ENCODE peak calls at places on chromosomes 12 and 14, in eight cellular contexts. J is psoas muscle, U is right atrium auricular region, S is A549, C is AG04450, E is left ventricle myocardium inferior, L is astrocyte, X is cardiac muscle cell. W is an unnamed sample.

GRCh38 chr12:109604902-109605536 is 31.4 kb downstream of the MVK start:
- DNase-seq in J (no peak), U (no peak), S (no peak), C (no peak), E (no peak), L (no peak), X (peak; percentile 26), W (no peak)

GRCh38 chr12:106357549-106358409 is at the start of gene POLR3B:
- DNase-seq in J (peak; percentile 96), U (peak; percentile 96), S (peak; percentile 98), C (peak; percentile 92), E (peak; percentile 95), L (peak; percentile 90), X (peak; percentile 95), W (peak; percentile 98)

GRCh38 chr12:6084261-6084968 is 40.1 kb downstream of the VWF start:
- DNase-seq in J (peak; percentile 14), U (no peak), S (peak; percentile 57), C (no peak), E (no peak), L (peak; percentile 71), X (peak; percentile 46), W (no peak)

GRCh38 chr14:76133103-76133502 is 18.6 kb upstream of the GPATCH2L start:
- DNase-seq in J (no peak), U (no peak), S (peak; percentile 16), C (no peak), E (no peak), L (no peak), X (peak; percentile 70), W (no peak)

GRCh38 chr14:60652674-60653387 is 3.6 kb upstream of the SIX1 start:
- DNase-seq in J (no peak), U (no peak), S (no peak), C (no peak), E (no peak), L (no peak), X (no peak), W (no peak)

GRCh38 chr12:57470286-57470969 is 9.2 kb downstream of the ARHGAP9 start:
- DNase-seq in J (no peak), U (no peak), S (no peak), C (no peak), E (no peak), L (no peak), X (no peak), W (no peak)

GRCh38 chr12:129300011-129300410 is 446.7 kb downstream of the GLT1D1 start:
- DNase-seq in J (no peak), U (no peak), S (no peak), C (no peak), E (no peak), L (no peak), X (no peak), W (no peak)

GRCh38 chr14:37834275-37834674 is 238.8 kb downstream of the TTC6 start:
- DNase-seq in J (no peak), U (no peak), S (no peak), C (no peak), E (no peak), L (no peak), X (no peak), W (no peak)

GRCh38 chr12:51388066-51388799 is 3.0 kb downstream of the GALNT6 start:
- DNase-seq in J (no peak), U (no peak), S (peak; percentile 31), C (no peak), E (no peak), L (peak; percentile 20), X (no peak), W (no peak)

GRCh38 chr12:116864371-116865160 is 16.7 kb downstream of the HRK start:
- DNase-seq in J (no peak), U (no peak), S (peak; percentile 53), C (peak; percentile 42), E (no peak), L (peak; percentile 87), X (no peak), W (peak; percentile 56)

GRCh38 chr14:70665448-70666363 is 24.0 kb downstream of the TTC9 start:
- DNase-seq in J (no peak), U (no peak), S (peak; percentile 43), C (no peak), E (no peak), L (no peak), X (no peak), W (no peak)

GRCh38 chr12:39230086-39230485 is 212.8 kb downstream of the KIF21A start:
- DNase-seq in J (no peak), U (no peak), S (peak; percentile 12), C (no peak), E (no peak), L (peak; percentile 82), X (no peak), W (no peak)

GRCh38 chr12:54463034-54463433 is 10.4 kb downstream of the GTSF1 start:
- DNase-seq in J (peak; percentile 65), U (peak; percentile 79), S (peak; percentile 24), C (no peak), E (peak; percentile 29), L (peak; percentile 16), X (no peak), W (no peak)

GRCh38 chr12:120983759-120984158 is 5.4 kb downstream of the HNF1A start:
- DNase-seq in J (no peak), U (no peak), S (peak; percentile 59), C (no peak), E (no peak), L (no peak), X (no peak), W (no peak)

GRCh38 chr12:15220961-15221885 is at the start of gene RERG:
- DNase-seq in J (peak; percentile 85), U (peak; percentile 84), S (peak; percentile 78), C (peak; percentile 34), E (peak; percentile 80), L (peak; percentile 46), X (peak; percentile 94), W (peak; percentile 84)

GRCh38 chr12:103780093-103780440 is 61.0 kb downstream of the NT5DC3 start:
- DNase-seq in J (no peak), U (no peak), S (no peak), C (no peak), E (no peak), L (peak; percentile 33), X (no peak), W (no peak)

GRCh38 chr12:47192046-47192445 is 112.3 kb upstream of the AMIGO2 start:
- DNase-seq in J (no peak), U (no peak), S (no peak), C (no peak), E (no peak), L (no peak), X (no peak), W (no peak)

GRCh38 chr12:67161322-67161918 is 107.7 kb upstream of the CAND1 start:
- DNase-seq in J (no peak), U (no peak), S (peak; percentile 51), C (no peak), E (no peak), L (peak; percentile 12), X (peak; percentile 28), W (peak; percentile 63)

GRCh38 chr14:60632257-60632656 is 17.0 kb downstream of the SIX1 start:
- DNase-seq in J (no peak), U (no peak), S (no peak), C (no peak), E (no peak), L (no peak), X (no peak), W (no peak)

GRCh38 chr14:65025818-65026217 is 39.1 kb downstream of the FNTB start:
- DNase-seq in J (no peak), U (no peak), S (no peak), C (no peak), E (no peak), L (no peak), X (no peak), W (no peak)

GRCh38 chr12:26845984-26846383 is 13.0 kb upstream of the ITPR2 start:
- DNase-seq in J (no peak), U (peak; percentile 66), S (no peak), C (peak; percentile 77), E (no peak), L (peak; percentile 97), X (peak; percentile 56), W (peak; percentile 67)

DNA sequence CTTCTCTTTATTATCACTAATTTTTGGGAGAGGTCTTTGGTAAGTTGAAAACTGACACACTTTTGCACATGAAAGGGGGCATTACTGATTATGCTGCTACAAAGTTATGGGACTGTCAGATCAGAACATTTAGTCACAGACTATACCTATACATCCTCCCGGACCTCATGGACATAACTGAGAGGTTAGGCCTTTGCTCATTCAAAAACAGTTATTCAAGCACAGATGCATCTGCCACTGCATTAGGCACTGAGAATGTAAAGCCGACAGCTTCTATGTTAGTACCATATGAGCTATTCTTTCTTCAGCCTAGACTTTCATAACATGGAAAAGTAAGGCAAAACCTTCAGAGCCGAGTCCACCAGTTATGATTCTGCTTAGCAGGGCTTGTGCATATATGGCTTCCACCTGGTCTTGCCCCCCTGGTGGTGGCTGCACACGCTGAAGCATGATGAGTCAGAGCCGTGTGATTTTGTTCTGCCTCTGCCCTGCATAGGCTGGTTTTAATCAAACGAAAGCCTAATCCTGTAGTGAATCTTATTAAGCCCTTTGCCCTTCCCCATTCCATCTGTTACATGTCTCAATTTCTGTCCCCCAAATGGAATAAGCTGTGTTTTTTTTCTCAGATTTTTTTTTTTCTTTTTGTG is 21.8 kb upstream of the RNU6-8 start:
- DNase-seq in J (peak; percentile 30), U (no peak), S (peak; percentile 52), C (no peak), E (no peak), L (peak; percentile 62), X (peak; percentile 40), W (no peak)
- H3K27ac ChIP-seq in J (peak overlapping the region; percentile 25), U (peak overlapping the region; percentile 89), S (peak overlapping the region; percentile 52), C (no peak overlapping the region), E (peak overlapping the region; percentile 66), L (no peak overlapping the region), X (peak overlapping the region; percentile 1), W (no peak overlapping the region)

GRCh38 chr14:22976620-22977433 is 5.5 kb downstream of the AJUBA start:
- DNase-seq in J (no peak), U (no peak), S (peak; percentile 83), C (no peak), E (no peak), L (no peak), X (peak; percentile 36), W (no peak)
- H3K4me3 ChIP-seq in J (no peak overlapping the region), U (no peak overlapping the region), S (peak overlapping the region; percentile 89), C (peak overlapping the region; percentile 15), E (no peak overlapping the region), L (no peak overlapping the region), X (no peak overlapping the region), W (no peak overlapping the region)

GRCh38 chr12:7934560-7935463 is 1.2 kb downstream of the SLC2A3 start:
- DNase-seq in J (no peak), U (no peak), S (no peak), C (no peak), E (no peak), L (no peak), X (no peak), W (no peak)
- H3K27ac ChIP-seq in J (peak overlapping the region; percentile 64), U (peak overlapping the region; percentile 81), S (peak overlapping the region; percentile 65), C (peak overlapping the region; percentile 34), E (peak overlapping the region; percentile 91), L (peak overlapping the region; percentile 88), X (peak overlapping the region; percentile 79), W (peak overlapping the region; percentile 85)

GRCh38 chr12:125418902-125419564 is 353.8 kb downstream of the AACS start:
- DNase-seq in J (no peak), U (no peak), S (no peak), C (no peak), E (no peak), L (no peak), X (no peak), W (no peak)
- H3K4me3 ChIP-seq in J (no peak overlapping the region), U (no peak overlapping the region), S (no peak overlapping the region), C (no peak overlapping the region), E (no peak overlapping the region), L (no peak overlapping the region), X (no peak overlapping the region), W (no peak overlapping the region)

W was measured in testis.